ENCODE peak calls at places on chromosomes 5 and 9, in nine cellular contexts. One of them, this sample, is unnamed.

GRCh38 chr5:77644443-77645157 is 6.1 kb upstream of the OTP start:
- DNase-seq in kidney epithelial cell: no peak
- DNase-seq in mucosa of descending colon: no peak
- DNase-seq in GM13976: peak
- DNase-seq in A549: no peak
- DNase-seq in cardiac muscle cell: no peak
- DNase-seq in progenitor cell of endocrine pancreas: no peak
- DNase-seq in neural progenitor cell: peak
- DNase-seq in Caco-2: no peak
- DNase-seq in this sample: no peak

GRCh38 chr9:126788631-126789349 is 16.1 kb upstream of the ZBTB43 start:
- DNase-seq in cardiac muscle cell: no peak
- DNase-seq in progenitor cell of endocrine pancreas: no peak
- DNase-seq in Caco-2: no peak
- DNase-seq in neural progenitor cell: no peak
- DNase-seq in kidney epithelial cell: peak
- DNase-seq in A549: peak
- DNase-seq in GM13976: no peak
- DNase-seq in mucosa of descending colon: no peak
- DNase-seq in this sample: no peak

GRCh38 chr5:150516011-150516410 is 8.1 kb downstream of the NDST1 start:
- DNase-seq in GM13976: no peak
- DNase-seq in Caco-2: no peak
- DNase-seq in A549: no peak
- DNase-seq in neural progenitor cell: no peak
- DNase-seq in mucosa of descending colon: peak
- DNase-seq in progenitor cell of endocrine pancreas: no peak
- DNase-seq in cardiac muscle cell: peak
- DNase-seq in kidney epithelial cell: no peak
- DNase-seq in this sample: no peak

GRCh38 chr5:101977729-101978345 is 318.2 kb downstream of the SLCO4C1 start:
- DNase-seq in cardiac muscle cell: peak
- DNase-seq in progenitor cell of endocrine pancreas: no peak
- DNase-seq in GM13976: peak
- DNase-seq in neural progenitor cell: peak
- DNase-seq in Caco-2: no peak
- DNase-seq in kidney epithelial cell: peak
- DNase-seq in A549: peak
- DNase-seq in mucosa of descending colon: no peak
- DNase-seq in this sample: no peak

GRCh38 chr5:74209566-74209965 is 431.0 kb downstream of the ENC1 start:
- DNase-seq in Caco-2: no peak
- DNase-seq in GM13976: no peak
- DNase-seq in A549: no peak
- DNase-seq in cardiac muscle cell: no peak
- DNase-seq in kidney epithelial cell: no peak
- DNase-seq in mucosa of descending colon: no peak
- DNase-seq in neural progenitor cell: no peak
- DNase-seq in progenitor cell of endocrine pancreas: no peak
- DNase-seq in this sample: no peak

GRCh38 chr9:15982182-15982581 is 429.3 kb downstream of the CCDC171 start:
- DNase-seq in kidney epithelial cell: no peak
- DNase-seq in cardiac muscle cell: no peak
- DNase-seq in GM13976: no peak
- DNase-seq in neural progenitor cell: no peak
- DNase-seq in Caco-2: no peak
- DNase-seq in progenitor cell of endocrine pancreas: no peak
- DNase-seq in mucosa of descending colon: no peak
- DNase-seq in A549: no peak
- DNase-seq in this sample: no peak

GRCh38 chr5:124746916-124747769 is 704 bp upstream of the ZNF608 start:
- DNase-seq in neural progenitor cell: peak
- DNase-seq in Caco-2: peak
- DNase-seq in mucosa of descending colon: peak
- DNase-seq in A549: peak
- DNase-seq in kidney epithelial cell: peak
- DNase-seq in cardiac muscle cell: peak
- DNase-seq in GM13976: peak
- DNase-seq in progenitor cell of endocrine pancreas: peak
- DNase-seq in this sample: peak

GRCh38 chr5:71891856-71892255 is 172.8 kb downstream of the CARTPT start:
- DNase-seq in Caco-2: peak
- DNase-seq in neural progenitor cell: peak
- DNase-seq in GM13976: no peak
- DNase-seq in kidney epithelial cell: no peak
- DNase-seq in cardiac muscle cell: peak
- DNase-seq in progenitor cell of endocrine pancreas: no peak
- DNase-seq in A549: no peak
- DNase-seq in mucosa of descending colon: no peak
- DNase-seq in this sample: no peak

GRCh38 chr9:6945871-6946270 is 188.1 kb downstream of the KDM4C start:
- DNase-seq in neural progenitor cell: no peak
- DNase-seq in mucosa of descending colon: no peak
- DNase-seq in kidney epithelial cell: no peak
- DNase-seq in Caco-2: no peak
- DNase-seq in cardiac muscle cell: no peak
- DNase-seq in progenitor cell of endocrine pancreas: no peak
- DNase-seq in GM13976: no peak
- DNase-seq in A549: no peak
- DNase-seq in this sample: no peak

GRCh38 chr5:1185652-1186350 is 15.6 kb upstream of the SLC6A19 start:
- DNase-seq in kidney epithelial cell: no peak
- DNase-seq in A549: no peak
- DNase-seq in cardiac muscle cell: no peak
- DNase-seq in neural progenitor cell: no peak
- DNase-seq in mucosa of descending colon: peak
- DNase-seq in GM13976: no peak
- DNase-seq in Caco-2: peak
- DNase-seq in progenitor cell of endocrine pancreas: no peak
- DNase-seq in this sample: no peak

GRCh38 chr5:158559643-158560042 is 540.1 kb downstream of the EBF1 start:
- DNase-seq in Caco-2: no peak
- DNase-seq in A549: no peak
- DNase-seq in kidney epithelial cell: no peak
- DNase-seq in cardiac muscle cell: no peak
- DNase-seq in progenitor cell of endocrine pancreas: no peak
- DNase-seq in neural progenitor cell: no peak
- DNase-seq in GM13976: no peak
- DNase-seq in mucosa of descending colon: no peak
- DNase-seq in this sample: no peak

GRCh38 chr9:131660466-131661405 is 79.1 kb downstream of the RAPGEF1 start:
- DNase-seq in GM13976: no peak
- DNase-seq in neural progenitor cell: peak
- DNase-seq in kidney epithelial cell: no peak
- DNase-seq in progenitor cell of endocrine pancreas: no peak
- DNase-seq in A549: no peak
- DNase-seq in mucosa of descending colon: no peak
- DNase-seq in cardiac muscle cell: no peak
- DNase-seq in Caco-2: no peak
- DNase-seq in this sample: no peak

GRCh38 chr9:81559741-81560140 is 129.6 kb downstream of the TLE1 start:
- DNase-seq in Caco-2: no peak
- DNase-seq in kidney epithelial cell: peak
- DNase-seq in GM13976: no peak
- DNase-seq in progenitor cell of endocrine pancreas: no peak
- DNase-seq in mucosa of descending colon: no peak
- DNase-seq in A549: peak
- DNase-seq in cardiac muscle cell: peak
- DNase-seq in neural progenitor cell: no peak
- DNase-seq in this sample: no peak

GRCh38 chr5:61397238-61397637 is 65.2 kb downstream of the ZSWIM6 start:
- DNase-seq in neural progenitor cell: no peak
- DNase-seq in A549: no peak
- DNase-seq in GM13976: no peak
- DNase-seq in Caco-2: no peak
- DNase-seq in cardiac muscle cell: no peak
- DNase-seq in progenitor cell of endocrine pancreas: no peak
- DNase-seq in mucosa of descending colon: no peak
- DNase-seq in kidney epithelial cell: no peak
- DNase-seq in this sample: no peak

GRCh38 chr9:120729796-120730195 is 15.5 kb upstream of the MEGF9 start:
- DNase-seq in A549: no peak
- DNase-seq in kidney epithelial cell: no peak
- DNase-seq in cardiac muscle cell: no peak
- DNase-seq in Caco-2: no peak
- DNase-seq in progenitor cell of endocrine pancreas: no peak
- DNase-seq in neural progenitor cell: peak
- DNase-seq in GM13976: no peak
- DNase-seq in mucosa of descending colon: no peak
- DNase-seq in this sample: no peak
- TF ChIP-seq CTCF in A549: no peak
- TF ChIP-seq CTCF in kidney epithelial cell: peak
- TF ChIP-seq CTCF in cardiac muscle cell: no peak
- TF ChIP-seq CTCF in Caco-2: peak
- TF ChIP-seq CTCF in progenitor cell of endocrine pancreas: no peak
- TF ChIP-seq CTCF in neural progenitor cell: peak
- TF ChIP-seq CTCF in GM13976: peak
- TF ChIP-seq CTCF in mucosa of descending colon: no peak
- TF ChIP-seq CTCF in this sample: no peak

GRCh38 chr5:94893404-94894145 is 275.1 kb downstream of the SLF1 start:
- DNase-seq in cardiac muscle cell: peak
- DNase-seq in kidney epithelial cell: no peak
- DNase-seq in GM13976: no peak
- DNase-seq in neural progenitor cell: peak
- DNase-seq in mucosa of descending colon: no peak
- DNase-seq in Caco-2: no peak
- DNase-seq in A549: no peak
- DNase-seq in progenitor cell of endocrine pancreas: no peak
- DNase-seq in this sample: no peak
- TF ChIP-seq CTCF in cardiac muscle cell: peak
- TF ChIP-seq CTCF in kidney epithelial cell: peak
- TF ChIP-seq CTCF in GM13976: no peak
- TF ChIP-seq CTCF in neural progenitor cell: peak
- TF ChIP-seq CTCF in mucosa of descending colon: no peak
- TF ChIP-seq CTCF in Caco-2: no peak
- TF ChIP-seq CTCF in A549: peak
- TF ChIP-seq CTCF in progenitor cell of endocrine pancreas: peak
- TF ChIP-seq CTCF in this sample: no peak

DNA sequence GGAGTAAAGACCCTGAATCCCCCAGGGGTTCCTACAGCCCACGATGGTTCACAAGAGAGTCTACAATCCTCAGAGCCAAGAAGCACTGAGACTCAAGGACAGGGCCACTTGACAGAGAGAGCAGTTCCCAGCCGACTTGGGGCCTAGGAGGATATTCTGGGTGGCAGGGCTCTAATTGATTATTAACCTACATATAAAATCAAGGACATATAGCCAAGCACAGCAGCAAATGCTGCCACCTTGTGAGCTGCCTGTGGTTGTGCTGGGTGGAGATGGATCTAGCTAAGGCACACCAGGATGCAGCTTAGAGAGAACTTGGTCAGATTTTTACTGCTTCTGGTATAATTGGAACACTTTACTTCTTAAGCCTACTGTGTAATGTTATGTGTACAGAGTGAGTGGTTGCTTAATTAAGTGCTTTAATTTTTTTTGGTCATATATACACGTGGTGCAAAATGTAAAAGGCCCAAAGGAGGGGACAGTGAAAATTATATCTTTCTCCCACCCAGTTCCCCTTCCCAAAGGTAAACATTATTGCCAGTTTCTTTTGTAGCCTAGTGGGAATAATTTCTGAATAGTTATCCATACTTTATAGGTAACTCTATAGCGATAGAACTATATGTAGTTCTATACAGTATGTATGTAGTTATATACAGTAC is 78.8 kb downstream of the F2RL2 start:
- DNase-seq in mucosa of descending colon: peak
- DNase-seq in kidney epithelial cell: no peak
- DNase-seq in neural progenitor cell: peak
- DNase-seq in cardiac muscle cell: peak
- DNase-seq in Caco-2: peak
- DNase-seq in GM13976: peak
- DNase-seq in A549: peak
- DNase-seq in progenitor cell of endocrine pancreas: no peak
- DNase-seq in this sample: no peak
- TF ChIP-seq CTCF in mucosa of descending colon: peak
- TF ChIP-seq CTCF in kidney epithelial cell: peak
- TF ChIP-seq CTCF in neural progenitor cell: peak
- TF ChIP-seq CTCF in cardiac muscle cell: peak
- TF ChIP-seq CTCF in Caco-2: peak
- TF ChIP-seq CTCF in GM13976: peak
- TF ChIP-seq CTCF in A549: peak
- TF ChIP-seq CTCF in progenitor cell of endocrine pancreas: peak
- TF ChIP-seq CTCF in this sample: peak

GRCh38 chr9:112748041-112748440 is 2.5 kb upstream of the SNX30 start:
- DNase-seq in GM13976: no peak
- DNase-seq in neural progenitor cell: no peak
- DNase-seq in kidney epithelial cell: no peak
- DNase-seq in progenitor cell of endocrine pancreas: no peak
- DNase-seq in cardiac muscle cell: no peak
- DNase-seq in Caco-2: no peak
- DNase-seq in A549: no peak
- DNase-seq in mucosa of descending colon: no peak
- DNase-seq in this sample: no peak

GRCh38 chr9:112747094-112747493 is 3.5 kb upstream of the SNX30 start:
- DNase-seq in GM13976: no peak
- DNase-seq in Caco-2: no peak
- DNase-seq in mucosa of descending colon: no peak
- DNase-seq in A549: no peak
- DNase-seq in cardiac muscle cell: no peak
- DNase-seq in neural progenitor cell: no peak
- DNase-seq in progenitor cell of endocrine pancreas: no peak
- DNase-seq in kidney epithelial cell: no peak
- DNase-seq in this sample: no peak

GRCh38 chr9:112744177-112744576 is 6.4 kb upstream of the SNX30 start:
- DNase-seq in GM13976: no peak
- DNase-seq in Caco-2: no peak
- DNase-seq in mucosa of descending colon: no peak
- DNase-seq in progenitor cell of endocrine pancreas: no peak
- DNase-seq in neural progenitor cell: no peak
- DNase-seq in kidney epithelial cell: no peak
- DNase-seq in A549: no peak
- DNase-seq in cardiac muscle cell: peak
- DNase-seq in this sample: no peak

DNA sequence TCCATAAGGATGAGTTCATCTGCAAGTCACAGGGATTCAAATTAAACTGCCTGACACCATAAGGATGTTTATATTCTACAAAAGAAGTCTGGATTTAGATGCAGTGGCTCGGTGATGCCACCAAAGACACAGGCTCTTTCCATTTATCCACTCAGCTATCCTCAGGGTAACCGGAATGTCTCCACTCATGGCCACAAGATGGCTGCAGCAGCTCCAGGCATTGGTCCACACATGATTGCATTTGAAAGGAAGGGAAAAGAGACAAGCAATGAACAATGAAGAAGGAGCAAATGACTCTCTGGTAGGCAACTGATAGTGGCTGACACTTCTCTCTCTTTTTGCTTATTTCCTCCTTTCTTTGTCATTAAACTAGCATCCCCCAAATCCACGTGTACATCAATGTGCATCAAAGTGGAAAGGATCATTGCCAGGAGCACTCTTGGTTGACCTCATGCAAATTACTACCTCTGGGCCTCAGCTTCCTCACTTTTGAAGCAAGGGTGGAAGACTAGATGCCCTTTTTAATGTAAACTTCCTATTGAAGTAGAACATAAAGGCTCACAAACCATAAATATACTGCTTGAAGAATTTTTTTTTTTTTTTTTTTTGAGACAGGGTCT is 7.2 kb upstream of the SNX30 start:
- DNase-seq in neural progenitor cell: no peak
- DNase-seq in cardiac muscle cell: no peak
- DNase-seq in Caco-2: no peak
- DNase-seq in progenitor cell of endocrine pancreas: no peak
- DNase-seq in mucosa of descending colon: no peak
- DNase-seq in A549: no peak
- DNase-seq in kidney epithelial cell: no peak
- DNase-seq in GM13976: no peak
- DNase-seq in this sample: no peak
- TF ChIP-seq CTCF in neural progenitor cell: no peak
- TF ChIP-seq CTCF in cardiac muscle cell: peak
- TF ChIP-seq CTCF in Caco-2: peak
- TF ChIP-seq CTCF in progenitor cell of endocrine pancreas: no peak
- TF ChIP-seq CTCF in mucosa of descending colon: no peak
- TF ChIP-seq CTCF in A549: no peak
- TF ChIP-seq CTCF in kidney epithelial cell: no peak
- TF ChIP-seq CTCF in GM13976: no peak
- TF ChIP-seq CTCF in this sample: no peak

This sample was measured in mesothelial cell of epicardium.